ENCODE peak calls at places on chromosomes 1 and 21, in four cellular contexts. One of them, this sample, is unnamed.

GRCh38 chr1:155188268-155188667 is 14.6 kb downstream of the TRIM46 start:
- DNase-seq in left colon: no peak
- DNase-seq in mucosa of descending colon: peak; percentile 40
- DNase-seq in dermis microvascular lymphatic vessel endothelial cell: no peak
- DNase-seq in this sample: no peak

GRCh38 chr21:42724226-42724920 is 71.0 kb downstream of the PDE9A start:
- DNase-seq in dermis microvascular lymphatic vessel endothelial cell: peak; percentile 80
- DNase-seq in mucosa of descending colon: peak; percentile 79
- DNase-seq in left colon: peak; percentile 80
- DNase-seq in this sample: no peak

GRCh38 chr1:7385471-7386225 is 385.4 kb upstream of the VAMP3 start:
- DNase-seq in dermis microvascular lymphatic vessel endothelial cell: no peak
- DNase-seq in left colon: no peak
- DNase-seq in mucosa of descending colon: no peak
- DNase-seq in this sample: no peak

GRCh38 chr1:52567943-52568342 is 15.1 kb upstream of the TUT4 start:
- DNase-seq in left colon: no peak
- DNase-seq in dermis microvascular lymphatic vessel endothelial cell: no peak
- DNase-seq in mucosa of descending colon: no peak
- DNase-seq in this sample: no peak

GRCh38 chr1:163701783-163702182 is 380.0 kb downstream of the NUF2 start:
- DNase-seq in dermis microvascular lymphatic vessel endothelial cell: no peak
- DNase-seq in left colon: no peak
- DNase-seq in mucosa of descending colon: no peak
- DNase-seq in this sample: no peak

GRCh38 chr1:67811816-67812215 is 21.5 kb downstream of the GNG12 start:
- DNase-seq in mucosa of descending colon: no peak
- DNase-seq in dermis microvascular lymphatic vessel endothelial cell: peak; percentile 87
- DNase-seq in left colon: no peak
- DNase-seq in this sample: no peak

GRCh38 chr21:45590246-45590725 is 48.0 kb upstream of the SLC19A1 start:
- DNase-seq in left colon: peak; percentile 54
- DNase-seq in dermis microvascular lymphatic vessel endothelial cell: peak; percentile 52
- DNase-seq in mucosa of descending colon: peak; percentile 75
- DNase-seq in this sample: no peak

GRCh38 chr1:50232271-50232670 is 123.6 kb downstream of the ELAVL4 start:
- DNase-seq in left colon: no peak
- DNase-seq in dermis microvascular lymphatic vessel endothelial cell: no peak
- DNase-seq in mucosa of descending colon: no peak
- DNase-seq in this sample: no peak

GRCh38 chr1:171226757-171227370 is 21.4 kb upstream of the FMO1 start:
- DNase-seq in left colon: peak; percentile 26
- DNase-seq in dermis microvascular lymphatic vessel endothelial cell: peak; percentile 70
- DNase-seq in mucosa of descending colon: no peak
- DNase-seq in this sample: no peak

GRCh38 chr1:172980456-172980855 is 70.3 kb downstream of the TNFSF18 start:
- DNase-seq in dermis microvascular lymphatic vessel endothelial cell: peak; percentile 82
- DNase-seq in mucosa of descending colon: no peak
- DNase-seq in left colon: no peak
- DNase-seq in this sample: no peak

GRCh38 chr1:27487927-27488522 is 1.9 kb downstream of the WASF2 start:
- DNase-seq in left colon: no peak
- DNase-seq in mucosa of descending colon: no peak
- DNase-seq in dermis microvascular lymphatic vessel endothelial cell: peak; percentile 56
- DNase-seq in this sample: no peak

GRCh38 chr1:170675825-170676224 is 11.9 kb downstream of the PRRX1 start:
- DNase-seq in mucosa of descending colon: no peak
- DNase-seq in left colon: no peak
- DNase-seq in dermis microvascular lymphatic vessel endothelial cell: no peak
- DNase-seq in this sample: no peak

GRCh38 chr1:108068141-108068540 is 103.2 kb upstream of the VAV3 start:
- DNase-seq in dermis microvascular lymphatic vessel endothelial cell: peak; percentile 14
- DNase-seq in mucosa of descending colon: no peak
- DNase-seq in left colon: no peak
- DNase-seq in this sample: no peak

GRCh38 chr1:109252893-109253802 is 3.8 kb downstream of the CELSR2 start:
- DNase-seq in dermis microvascular lymphatic vessel endothelial cell: peak; percentile 21
- DNase-seq in mucosa of descending colon: peak; percentile 55
- DNase-seq in left colon: no peak
- DNase-seq in this sample: no peak

GRCh38 chr21:17679002-17679600 is 66.4 kb upstream of the BTG3 start:
- DNase-seq in dermis microvascular lymphatic vessel endothelial cell: peak; percentile 77
- DNase-seq in left colon: no peak
- DNase-seq in mucosa of descending colon: no peak
- DNase-seq in this sample: no peak

GRCh38 chr1:93453911-93454310 is 6.0 kb downstream of the FNBP1L start:
- DNase-seq in mucosa of descending colon: no peak
- DNase-seq in left colon: no peak
- DNase-seq in dermis microvascular lymphatic vessel endothelial cell: peak; percentile 61
- DNase-seq in this sample: no peak

GRCh38 chr1:109827466-109827865 is 63.7 kb upstream of the EPS8L3 start:
- DNase-seq in dermis microvascular lymphatic vessel endothelial cell: no peak
- DNase-seq in left colon: no peak
- DNase-seq in mucosa of descending colon: no peak
- DNase-seq in this sample: no peak

GRCh38 chr21:42850866-42851391 is 28.4 kb downstream of the WDR4 start:
- DNase-seq in left colon: no peak
- DNase-seq in dermis microvascular lymphatic vessel endothelial cell: peak; percentile 33
- DNase-seq in mucosa of descending colon: peak; percentile 50
- DNase-seq in this sample: no peak

GRCh38 chr1:115436596-115436995 is 98.5 kb upstream of the NGF start:
- DNase-seq in dermis microvascular lymphatic vessel endothelial cell: no peak
- DNase-seq in mucosa of descending colon: no peak
- DNase-seq in left colon: no peak
- DNase-seq in this sample: no peak

GRCh38 chr1:53826367-53826766 is 11.7 kb downstream of the NDC1 start:
- DNase-seq in mucosa of descending colon: no peak
- DNase-seq in dermis microvascular lymphatic vessel endothelial cell: peak; percentile 17
- DNase-seq in left colon: no peak
- DNase-seq in this sample: no peak

GRCh38 chr1:175783126-175783722 is 39.8 kb upstream of the TNR start:
- DNase-seq in left colon: no peak
- DNase-seq in mucosa of descending colon: no peak
- DNase-seq in dermis microvascular lymphatic vessel endothelial cell: peak; percentile 65
- DNase-seq in this sample: no peak

GRCh38 chr1:35452086-35452485 is 105.1 kb downstream of the KIAA0319L start:
- DNase-seq in mucosa of descending colon: no peak
- DNase-seq in dermis microvascular lymphatic vessel endothelial cell: peak; percentile 83
- DNase-seq in left colon: peak; percentile 22
- DNase-seq in this sample: no peak

GRCh38 chr1:201023517-201023902 is at the start of gene KIF21B:
- DNase-seq in mucosa of descending colon: peak; percentile 94
- DNase-seq in dermis microvascular lymphatic vessel endothelial cell: peak; percentile 79
- DNase-seq in left colon: peak; percentile 92
- DNase-seq in this sample: peak; percentile 51